ENCODE peak calls at places on chromosomes 3 and 15, in five cellular contexts. Q is HepG2, G is GM12878, I is SK-N-SH, Z is K562. L is an unnamed sample.
A peak's percentile ranks its signal among the peaks of the same experiment; 100 is the strongest.

GRCh38 chr15:50229336-50229735 is 36.2 kb downstream of the HDC start:
- DNase-seq in I (peak; percentile 13), G (no peak), Z (no peak), Q (no peak), L (no peak)

GRCh38 chr3:123140591-123140990 is 61.2 kb upstream of the SEC22A start:
- DNase-seq in G (no peak), Z (no peak), Q (no peak), I (no peak), L (no peak)

GRCh38 chr3:135915206-135915605 is 50.3 kb upstream of the PPP2R3A start:
- DNase-seq in Z (no peak), I (no peak), Q (no peak), G (no peak), L (no peak)

GRCh38 chr3:161957467-161957866 is 460.9 kb downstream of the OTOL1 start:
- DNase-seq in I (no peak), Z (no peak), G (no peak), Q (no peak), L (no peak)

GRCh38 chr15:41489641-41490040 is 4.0 kb upstream of the ITPKA start:
- DNase-seq in I (no peak), G (no peak), Q (no peak), Z (no peak), L (no peak)

GRCh38 chr3:32583708-32584107 is 13.1 kb upstream of the DYNC1LI1 start:
- DNase-seq in I (no peak), Z (no peak), G (no peak), Q (no peak), L (no peak)

GRCh38 chr3:90102146-90102545 is 994.7 kb downstream of the EPHA3 start:
- DNase-seq in Z (no peak), Q (no peak), G (no peak), I (no peak), L (no peak)

GRCh38 chr3:127848131-127849129 is 26.1 kb upstream of the MGLL start:
- DNase-seq in I (no peak), Z (no peak), Q (no peak), G (no peak), L (no peak)

GRCh38 chr15:73631915-73632669 is 1.1 kb downstream of the NPTN start:
- DNase-seq in Q (no peak), I (peak; percentile 54), G (no peak), Z (peak; percentile 15), L (peak; percentile 39)

GRCh38 chr3:110533089-110533488 is 538.5 kb upstream of the NECTIN3 start:
- DNase-seq in G (no peak), Q (peak; percentile 2), I (no peak), Z (no peak), L (no peak)

GRCh38 chr3:186380622-186381380 is 18.8 kb upstream of the DGKG start:
- DNase-seq in G (no peak), Q (no peak), I (no peak), Z (no peak), L (no peak)

GRCh38 chr3:45551214-45552010 is 43.1 kb upstream of the LIMD1 start:
- DNase-seq in G (no peak), I (no peak), Z (peak; percentile 80), Q (peak; percentile 13), L (no peak)

GRCh38 chr15:57610130-57610529 is 18.4 kb downstream of the MYZAP start:
- DNase-seq in Q (no peak), Z (no peak), G (no peak), I (no peak), L (peak; percentile 19)

GRCh38 chr3:179136195-179136594 is 12.0 kb upstream of the PIK3CA start:
- DNase-seq in Z (no peak), Q (no peak), I (no peak), G (no peak), L (no peak)

GRCh38 chr15:39188930-39189329 is 391.9 kb upstream of the THBS1 start:
- DNase-seq in I (no peak), Z (no peak), Q (peak; percentile 37), G (no peak), L (no peak)

GRCh38 chr3:16444344-16444743 is 69.2 kb downstream of the RFTN1 start:
- DNase-seq in I (no peak), G (no peak), Q (no peak), Z (no peak), L (no peak)

GRCh38 chr15:38844683-38845195 is 280.1 kb upstream of the RASGRP1 start:
- DNase-seq in Z (no peak), Q (no peak), G (no peak), I (no peak), L (no peak)

GRCh38 chr15:77500986-77501385 is 80.3 kb downstream of the HMG20A start:
- DNase-seq in G (no peak), Q (no peak), Z (no peak), I (no peak), L (no peak)

GRCh38 chr3:189276481-189277190 is 104.9 kb downstream of the TPRG1 start:
- DNase-seq in I (no peak), G (no peak), Z (no peak), Q (no peak), L (no peak)

GRCh38 chr15:95025924-95026728 is 794.8 kb downstream of the MCTP2 start:
- DNase-seq in Z (peak; percentile 63), I (peak; percentile 24), G (no peak), Q (no peak), L (peak; percentile 45)

DNA sequence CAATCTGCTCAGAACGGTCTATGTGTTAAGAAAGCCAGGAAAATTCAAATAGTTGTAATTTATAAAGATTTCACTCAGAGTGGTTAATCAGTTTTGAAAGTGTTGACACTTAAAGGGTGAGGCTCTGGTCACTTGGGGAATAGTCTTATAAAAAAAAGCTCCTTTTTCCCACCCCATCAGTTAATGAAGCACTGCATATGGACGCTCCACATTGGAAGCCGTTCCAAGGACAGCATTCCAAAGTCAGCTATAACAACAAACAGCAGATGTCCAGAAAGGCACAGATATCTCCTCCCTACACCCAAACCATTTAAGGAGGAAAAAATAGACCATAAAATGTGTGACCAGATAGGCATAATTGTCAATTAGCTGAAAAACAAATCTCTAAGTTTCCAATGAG is 198.5 kb downstream of the ERC2 start:
- DNase-seq in I (no peak), G (no peak), Z (no peak), Q (no peak), L (no peak)
- TF ChIP-seq FOXM1 in I (no peak), G (no peak), Z (no peak), Q (no peak), L (no peak)

DNA sequence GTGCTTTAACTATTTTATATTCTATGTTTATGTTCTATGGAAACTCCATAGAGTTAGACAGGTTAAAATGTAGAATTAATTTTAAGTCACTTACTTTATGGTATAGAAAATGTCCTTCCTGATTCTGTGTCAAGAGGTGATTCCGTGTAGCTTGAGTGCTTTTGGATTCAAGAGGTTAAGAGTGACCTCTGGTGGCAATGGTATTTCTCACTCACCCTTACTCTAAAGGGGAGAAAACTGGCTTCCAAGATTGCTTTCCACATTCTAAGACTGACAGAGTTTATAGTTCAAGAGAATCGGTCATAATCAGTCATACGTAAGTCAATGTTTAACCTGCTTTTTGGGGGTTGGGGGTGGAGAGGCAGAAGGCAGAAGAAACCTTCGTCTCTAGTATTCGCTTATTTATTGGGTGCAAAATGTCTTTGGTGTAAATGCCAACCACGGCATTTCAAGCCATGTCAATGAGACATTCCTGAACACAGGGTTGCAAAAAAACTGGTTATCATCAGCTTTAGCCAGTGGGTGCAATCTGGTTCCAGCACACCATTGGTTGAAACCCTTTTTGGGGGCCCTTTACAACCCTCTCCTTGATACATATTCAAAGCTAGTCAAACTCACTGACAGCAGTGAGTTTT is 92.0 kb upstream of the VGLL3 start:
- DNase-seq in Z (no peak), G (no peak), I (peak; percentile 30), Q (peak; percentile 34), L (peak; percentile 60)
- TF ChIP-seq FOXM1 in Z (no peak), G (no peak), I (no peak), Q (no peak), L (no peak)

GRCh38 chr3:117619805-117620204 is 910.2 kb downstream of the TUSC7 start:
- DNase-seq in Q (no peak), G (no peak), I (no peak), Z (no peak), L (no peak)

GRCh38 chr3:117618462-117618861 is 908.9 kb downstream of the TUSC7 start:
- DNase-seq in Z (no peak), I (no peak), G (no peak), Q (no peak), L (no peak)

GRCh38 chr3:117611242-117611641 is 901.7 kb downstream of the TUSC7 start:
- DNase-seq in I (peak; percentile 49), Q (no peak), G (no peak), Z (no peak), L (no peak)

GRCh38 chr3:117616213-117616612 is 906.6 kb downstream of the TUSC7 start:
- DNase-seq in I (no peak), G (no peak), Z (no peak), Q (no peak), L (no peak)
- TF ChIP-seq FOXM1 in I (no peak), G (no peak), Z (no peak), Q (no peak), L (no peak)

GRCh38 chr15:27222479-27222878 is 251.5 kb downstream of the GABRG3 start:
- DNase-seq in Q (no peak), I (no peak), G (no peak), Z (no peak), L (no peak)
- TF ChIP-seq FOXM1 in Q (no peak), I (no peak), G (no peak), Z (no peak), L (no peak)

DNA sequence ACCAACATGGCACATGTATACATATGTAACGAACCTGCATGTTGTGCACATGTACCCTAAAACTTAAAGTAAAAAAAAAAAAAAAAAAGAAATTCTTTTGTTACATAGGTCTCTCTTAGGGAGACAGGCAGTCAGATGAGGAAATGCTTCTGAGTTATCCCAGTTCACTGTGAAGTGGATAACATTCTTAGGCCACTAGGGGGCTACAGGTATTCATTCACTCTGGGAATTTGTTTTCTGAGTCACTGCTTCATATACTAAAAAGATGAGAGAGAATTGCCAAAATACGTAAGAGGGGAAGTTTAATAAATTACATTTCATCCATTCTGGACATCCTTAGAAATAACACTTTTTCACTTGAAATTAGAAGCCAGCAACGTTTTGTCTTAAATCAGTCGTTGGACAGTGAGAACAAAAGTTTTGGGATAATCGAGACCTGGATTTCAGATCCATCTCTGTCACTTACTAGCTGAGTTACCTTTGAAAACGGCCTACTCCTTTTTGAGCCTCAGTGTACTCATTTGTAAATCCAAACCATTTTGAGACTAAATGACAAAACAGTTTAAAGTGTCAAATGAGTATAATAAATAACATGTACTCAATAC is 738.4 kb upstream of the ALCAM start:
- DNase-seq in G (no peak), I (peak; percentile 37), Q (peak; percentile 32), Z (peak; percentile 13), L (peak; percentile 34)
- TF ChIP-seq FOXM1 in G (no peak), I (no peak), Q (no peak), Z (no peak), L (no peak)

L was measured in HEK293T.